ENCODE peak calls at places on chromosomes 13 and 19, in eight cellular contexts. One of them, this sample, is unnamed.

GRCh38 chr13:40233731-40234195 is 432.7 kb downstream of the FOXO1 start:
- DNase-seq in NB4: no peak
- DNase-seq in esophagus squamous epithelium: no peak
- DNase-seq in heart left ventricle: peak; percentile 46
- DNase-seq in sigmoid colon: peak; percentile 64
- DNase-seq in H1: no peak
- DNase-seq in Peyer's patch: no peak
- DNase-seq in A549: no peak
- DNase-seq in this sample: peak; percentile 48

GRCh38 chr13:46405457-46405856 is 18.4 kb upstream of the RUBCNL start:
- DNase-seq in NB4: peak; percentile 76
- DNase-seq in esophagus squamous epithelium: no peak
- DNase-seq in heart left ventricle: no peak
- DNase-seq in sigmoid colon: no peak
- DNase-seq in H1: no peak
- DNase-seq in Peyer's patch: no peak
- DNase-seq in A549: no peak
- DNase-seq in this sample: no peak

GRCh38 chr13:69720278-69720983 is 387.2 kb upstream of the ATXN8OS start:
- DNase-seq in NB4: no peak
- DNase-seq in esophagus squamous epithelium: no peak
- DNase-seq in heart left ventricle: no peak
- DNase-seq in sigmoid colon: no peak
- DNase-seq in H1: no peak
- DNase-seq in Peyer's patch: no peak
- DNase-seq in A549: no peak
- DNase-seq in this sample: no peak

GRCh38 chr13:20492641-20493040 is 33.0 kb downstream of the CRYL1 start:
- DNase-seq in NB4: peak; percentile 48
- DNase-seq in esophagus squamous epithelium: no peak
- DNase-seq in heart left ventricle: no peak
- DNase-seq in sigmoid colon: no peak
- DNase-seq in H1: no peak
- DNase-seq in Peyer's patch: no peak
- DNase-seq in A549: peak; percentile 52
- DNase-seq in this sample: no peak

GRCh38 chr13:113854238-113855011 is 9.5 kb downstream of the GAS6 start:
- DNase-seq in NB4: peak; percentile 34
- DNase-seq in esophagus squamous epithelium: no peak
- DNase-seq in heart left ventricle: peak; percentile 63
- DNase-seq in sigmoid colon: no peak
- DNase-seq in H1: no peak
- DNase-seq in Peyer's patch: no peak
- DNase-seq in A549: no peak
- DNase-seq in this sample: no peak

GRCh38 chr19:10184636-10185035 is 10.1 kb downstream of the DNMT1 start:
- DNase-seq in NB4: no peak
- DNase-seq in esophagus squamous epithelium: no peak
- DNase-seq in heart left ventricle: no peak
- DNase-seq in sigmoid colon: no peak
- DNase-seq in H1: no peak
- DNase-seq in Peyer's patch: no peak
- DNase-seq in A549: no peak
- DNase-seq in this sample: no peak

GRCh38 chr19:29841209-29841558 is 29.4 kb downstream of the CCNE1 start:
- DNase-seq in NB4: no peak
- DNase-seq in esophagus squamous epithelium: no peak
- DNase-seq in heart left ventricle: no peak
- DNase-seq in sigmoid colon: peak; percentile 48
- DNase-seq in H1: no peak
- DNase-seq in Peyer's patch: no peak
- DNase-seq in A549: peak; percentile 44
- DNase-seq in this sample: no peak

GRCh38 chr13:72204291-72204690 is 337.3 kb upstream of the DACH1 start:
- DNase-seq in NB4: no peak
- DNase-seq in esophagus squamous epithelium: no peak
- DNase-seq in heart left ventricle: no peak
- DNase-seq in sigmoid colon: no peak
- DNase-seq in H1: no peak
- DNase-seq in Peyer's patch: no peak
- DNase-seq in A549: no peak
- DNase-seq in this sample: no peak

GRCh38 chr19:50311723-50312635 is 17.2 kb downstream of the KCNC3 start:
- DNase-seq in NB4: peak; percentile 25
- DNase-seq in esophagus squamous epithelium: no peak
- DNase-seq in heart left ventricle: no peak
- DNase-seq in sigmoid colon: no peak
- DNase-seq in H1: peak; percentile 67
- DNase-seq in Peyer's patch: no peak
- DNase-seq in A549: peak; percentile 82
- DNase-seq in this sample: no peak

GRCh38 chr13:51032831-51033230 is 78.2 kb downstream of the C13orf42 start:
- DNase-seq in NB4: no peak
- DNase-seq in esophagus squamous epithelium: no peak
- DNase-seq in heart left ventricle: no peak
- DNase-seq in sigmoid colon: no peak
- DNase-seq in H1: no peak
- DNase-seq in Peyer's patch: no peak
- DNase-seq in A549: no peak
- DNase-seq in this sample: no peak

GRCh38 chr13:40375522-40376171 is 290.8 kb downstream of the FOXO1 start:
- DNase-seq in NB4: no peak
- DNase-seq in esophagus squamous epithelium: no peak
- DNase-seq in heart left ventricle: no peak
- DNase-seq in sigmoid colon: peak; percentile 72
- DNase-seq in H1: no peak
- DNase-seq in Peyer's patch: no peak
- DNase-seq in A549: no peak
- DNase-seq in this sample: no peak

GRCh38 chr13:38730332-38730731 is 43.5 kb downstream of the FREM2 start:
- DNase-seq in NB4: no peak
- DNase-seq in esophagus squamous epithelium: no peak
- DNase-seq in heart left ventricle: no peak
- DNase-seq in sigmoid colon: no peak
- DNase-seq in H1: no peak
- DNase-seq in Peyer's patch: no peak
- DNase-seq in A549: no peak
- DNase-seq in this sample: no peak

GRCh38 chr19:5714819-5715218 is 5.1 kb downstream of the LONP1 start:
- DNase-seq in NB4: no peak
- DNase-seq in esophagus squamous epithelium: no peak
- DNase-seq in heart left ventricle: no peak
- DNase-seq in sigmoid colon: no peak
- DNase-seq in H1: no peak
- DNase-seq in Peyer's patch: no peak
- DNase-seq in A549: no peak
- DNase-seq in this sample: no peak

GRCh38 chr19:19911150-19911549 is 10.4 kb downstream of the ZNF93 start:
- DNase-seq in NB4: no peak
- DNase-seq in esophagus squamous epithelium: no peak
- DNase-seq in heart left ventricle: no peak
- DNase-seq in sigmoid colon: no peak
- DNase-seq in H1: no peak
- DNase-seq in Peyer's patch: no peak
- DNase-seq in A549: no peak
- DNase-seq in this sample: no peak

GRCh38 chr13:46295531-46296464 is 84.1 kb downstream of the LRRC63 start:
- DNase-seq in NB4: peak; percentile 98
- DNase-seq in esophagus squamous epithelium: no peak
- DNase-seq in heart left ventricle: peak; percentile 24
- DNase-seq in sigmoid colon: no peak
- DNase-seq in H1: no peak
- DNase-seq in Peyer's patch: peak; percentile 62
- DNase-seq in A549: no peak
- DNase-seq in this sample: peak; percentile 24

GRCh38 chr13:30165791-30166190 is 141.6 kb downstream of the KATNAL1 start:
- DNase-seq in NB4: no peak
- DNase-seq in esophagus squamous epithelium: no peak
- DNase-seq in heart left ventricle: no peak
- DNase-seq in sigmoid colon: no peak
- DNase-seq in H1: no peak
- DNase-seq in Peyer's patch: no peak
- DNase-seq in A549: no peak
- DNase-seq in this sample: no peak

GRCh38 chr13:48979892-48980291 is 4.2 kb downstream of the FNDC3A start:
- DNase-seq in NB4: peak; percentile 81
- DNase-seq in esophagus squamous epithelium: no peak
- DNase-seq in heart left ventricle: no peak
- DNase-seq in sigmoid colon: no peak
- DNase-seq in H1: no peak
- DNase-seq in Peyer's patch: no peak
- DNase-seq in A549: no peak
- DNase-seq in this sample: no peak
- H3K4me3 ChIP-seq in NB4: peak overlapping the region; percentile 25
- H3K4me3 ChIP-seq in esophagus squamous epithelium: no peak overlapping the region
- H3K4me3 ChIP-seq in heart left ventricle: no peak overlapping the region
- H3K4me3 ChIP-seq in sigmoid colon: no peak overlapping the region
- H3K4me3 ChIP-seq in H1: peak overlapping the region; percentile 97
- H3K4me3 ChIP-seq in Peyer's patch: no peak overlapping the region
- H3K4me3 ChIP-seq in A549: no peak overlapping the region
- H3K4me3 ChIP-seq in this sample: no peak overlapping the region

GRCh38 chr19:51439021-51439465 is 19.2 kb downstream of the SIGLEC8 start:
- DNase-seq in NB4: peak; percentile 67
- DNase-seq in esophagus squamous epithelium: no peak
- DNase-seq in heart left ventricle: no peak
- DNase-seq in sigmoid colon: no peak
- DNase-seq in H1: no peak
- DNase-seq in Peyer's patch: peak; percentile 33
- DNase-seq in A549: no peak
- DNase-seq in this sample: no peak
- TF ChIP-seq CTCF in NB4: peak; percentile 60
- TF ChIP-seq CTCF in esophagus squamous epithelium: peak; percentile 20
- TF ChIP-seq CTCF in heart left ventricle: peak; percentile 6
- TF ChIP-seq CTCF in sigmoid colon: no peak
- TF ChIP-seq CTCF in H1: peak; percentile 75
- TF ChIP-seq CTCF in Peyer's patch: peak; percentile 27
- TF ChIP-seq CTCF in A549: no peak
- TF ChIP-seq CTCF in this sample: no peak

DNA sequence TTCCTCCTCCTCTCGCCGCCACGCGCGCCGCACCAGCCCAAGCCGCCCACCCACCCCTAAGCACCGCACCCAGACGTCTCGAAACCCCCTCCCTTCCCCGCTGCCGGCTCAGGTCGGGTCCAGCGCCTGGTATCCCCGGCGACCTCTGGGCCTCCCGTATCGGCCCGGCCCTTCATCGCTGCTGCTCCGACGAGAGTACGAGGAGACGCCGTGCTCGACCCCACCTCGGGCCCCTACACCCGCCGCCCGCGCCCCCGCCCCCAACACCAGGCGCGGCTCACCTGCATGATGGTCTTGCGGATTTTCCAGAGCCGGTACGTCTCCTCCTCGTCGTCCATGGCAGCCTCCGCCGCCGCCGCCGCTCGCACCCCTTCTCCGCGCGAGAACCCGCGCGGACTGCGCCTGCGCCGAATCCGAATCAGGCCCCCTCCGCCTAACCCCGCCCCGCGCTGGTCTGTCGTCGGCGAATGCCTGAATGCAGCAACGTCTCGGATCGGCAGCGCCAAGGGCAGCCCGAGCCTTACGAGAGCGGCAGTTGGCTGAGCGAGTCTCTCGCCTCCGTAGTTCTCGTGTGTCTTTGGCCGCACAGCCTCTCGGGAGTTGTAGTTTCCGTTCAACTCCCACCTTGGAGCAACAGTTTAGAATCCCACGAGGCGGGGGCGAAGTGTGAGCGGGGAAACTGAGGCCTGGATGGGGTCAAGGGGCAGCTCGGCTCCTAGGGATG is at the start of gene POLR2E:
- DNase-seq in NB4: peak; percentile 93
- DNase-seq in esophagus squamous epithelium: peak; percentile 85
- DNase-seq in heart left ventricle: peak; percentile 100
- DNase-seq in sigmoid colon: peak; percentile 100
- DNase-seq in H1: peak; percentile 90
- DNase-seq in Peyer's patch: peak; percentile 97
- DNase-seq in A549: peak; percentile 97
- DNase-seq in this sample: peak; percentile 100
- TF ChIP-seq POLR2A in NB4: peak; percentile 49
- TF ChIP-seq POLR2A in esophagus squamous epithelium: peak; percentile 78
- TF ChIP-seq POLR2A in heart left ventricle: peak; percentile 35
- TF ChIP-seq POLR2A in sigmoid colon: peak; percentile 77
- TF ChIP-seq POLR2A in H1: no peak
- TF ChIP-seq POLR2A in Peyer's patch: peak; percentile 82
- TF ChIP-seq POLR2A in A549: peak; percentile 83
- TF ChIP-seq POLR2A in this sample: peak; percentile 42

GRCh38 chr19:14443632-14444216 is 10.6 kb downstream of the PKN1 start:
- DNase-seq in NB4: no peak
- DNase-seq in esophagus squamous epithelium: no peak
- DNase-seq in heart left ventricle: no peak
- DNase-seq in sigmoid colon: no peak
- DNase-seq in H1: no peak
- DNase-seq in Peyer's patch: no peak
- DNase-seq in A549: no peak
- DNase-seq in this sample: no peak
- H3K4me3 ChIP-seq in NB4: no peak overlapping the region
- H3K4me3 ChIP-seq in esophagus squamous epithelium: no peak overlapping the region
- H3K4me3 ChIP-seq in heart left ventricle: no peak overlapping the region
- H3K4me3 ChIP-seq in sigmoid colon: no peak overlapping the region
- H3K4me3 ChIP-seq in H1: no peak overlapping the region
- H3K4me3 ChIP-seq in Peyer's patch: no peak overlapping the region
- H3K4me3 ChIP-seq in A549: no peak overlapping the region
- H3K4me3 ChIP-seq in this sample: no peak overlapping the region

This sample was measured in lower leg skin.